ENCODE peak calls at places on chromosomes 13 and 19, in five cellular contexts. B is NAMALWA; W is EL; Y is GM04504; V is stimulated activated CD4-positive, alpha-beta T cell treated with anti-CD3 and anti-CD28 coated beads, Interleukin-4, amount 100 ng/mL, for 48 hours. R is an unnamed sample.

GRCh38 chr19:31641591-31641990 is 292.4 kb upstream of the TSHZ3 start:
- DNase-seq in B (no peak), W (no peak), Y (no peak), V (no peak), R (no peak)

GRCh38 chr19:6728346-6728745 is 7.9 kb upstream of the C3 start:
- DNase-seq in B (no peak), W (no peak), Y (no peak), V (no peak), R (no peak)

GRCh38 chr19:55443045-55443823 is at the start of gene SHISA7:
- DNase-seq in B (no peak), W (no peak), Y (no peak), V (no peak), R (no peak)

GRCh38 chr13:19050901-19051300 is 130.7 kb downstream of the TUBA3C start:
- DNase-seq in B (no peak), W (no peak), Y (no peak), V (no peak), R (no peak)

GRCh38 chr13:59384154-59384553 is 779.6 kb downstream of the DIAPH3 start:
- DNase-seq in B (no peak), W (no peak), Y (no peak), V (no peak), R (no peak)

GRCh38 chr19:42267644-42268141 is 1.4 kb upstream of the CIC start:
- DNase-seq in B (no peak), W (no peak), Y (no peak), V (no peak), R (peak)

GRCh38 chr19:31351212-31352193 is 2.3 kb upstream of the TSHZ3 start:
- DNase-seq in B (no peak), W (peak), Y (no peak), V (no peak), R (peak)

GRCh38 chr13:23654111-23655110 is 84.2 kb downstream of the TNFRSF19 start:
- DNase-seq in B (no peak), W (no peak), Y (no peak), V (no peak), R (no peak)

GRCh38 chr13:28744091-28744536 is 25.3 kb upstream of the SLC46A3 start:
- DNase-seq in B (no peak), W (peak), Y (no peak), V (no peak), R (peak)

GRCh38 chr13:80454245-80454644 is 113.3 kb upstream of the SPRY2 start:
- DNase-seq in B (peak), W (no peak), Y (no peak), V (no peak), R (peak)

GRCh38 chr13:48567521-48568331 is 34.8 kb upstream of the RCBTB2 start:
- DNase-seq in B (no peak), W (no peak), Y (no peak), V (no peak), R (peak)

GRCh38 chr13:44932850-44933251 is 56.4 kb downstream of the NUFIP1 start:
- DNase-seq in B (no peak), W (peak), Y (peak), V (no peak), R (no peak)

GRCh38 chr19:23799321-23799720 is 40.6 kb upstream of the ZNF681 start:
- DNase-seq in B (no peak), W (no peak), Y (no peak), V (no peak), R (no peak)